ENCODE peak calls at places on chromosomes 4 and X, in five cellular contexts. N is stimulated activated CD8-positive, alpha-beta memory T cell treated with anti-CD3 and anti-CD28 coated beads, Interleukin-7, amount 100 ng/mL, for 1 hour; C is NCI-H1092; G is thoracic aorta; U is iPS-NIHi11. S is an unnamed sample.

GRCh38 chr4:86950835-86951525 is 16.2 kb downstream of the AFF1 start:
- DNase-seq in N (no peak), C (no peak), G (no peak), U (no peak), S (no peak)

GRCh38 chrX:63718010-63718694 is 66.9 kb downstream of the ARHGEF9 start:
- DNase-seq in N (no peak), C (no peak), G (no peak), U (no peak), S (no peak)

GRCh38 chr4:951594-952468 is 19.6 kb downstream of the TMEM175 start:
- DNase-seq in N (no peak), C (no peak), G (no peak), U (peak; percentile 10), S (no peak)

GRCh38 chr4:56995525-56995924 is 16.8 kb downstream of the POLR2B start:
- DNase-seq in N (no peak), C (peak; percentile 47), G (no peak), U (no peak), S (no peak)

GRCh38 chrX:119735467-119735866 is 22.9 kb upstream of the SOWAHD start:
- DNase-seq in N (no peak), C (peak; percentile 60), G (no peak), U (no peak), S (no peak)

GRCh38 chr4:74942251-74942917 is 9.5 kb downstream of the PARM1 start:
- DNase-seq in N (no peak), C (no peak), G (no peak), U (no peak), S (no peak)

GRCh38 chr4:7658297-7659204 is 223.8 kb upstream of the PSAPL1 start:
- DNase-seq in N (no peak), C (peak; percentile 26), G (no peak), U (no peak), S (no peak)

GRCh38 chr4:61200991-61201526 is 933 bp downstream of the ADGRL3 start:
- DNase-seq in N (no peak), C (peak; percentile 54), G (no peak), U (peak; percentile 18), S (no peak)

GRCh38 chr4:176262243-176262642 is 6.8 kb downstream of the ASB5 start:
- DNase-seq in N (no peak), C (no peak), G (no peak), U (no peak), S (no peak)

S was measured in esophagus muscularis mucosa.